ENCODE peak calls at places on chromosomes 2 and 18, in four cellular contexts. F, E, J and X are unnamed samples.

GRCh38 chr18:50315100-50315871 is 27.8 kb upstream of the CXXC1 start:
- DNase-seq in F (no peak), E (no peak), J (no peak), X (no peak)

GRCh38 chr18:59546164-59546563 is 151.1 kb downstream of the CCBE1 start:
- DNase-seq in F (no peak), E (no peak), J (no peak), X (peak)

GRCh38 chr18:45110577-45111506 is 430.2 kb downstream of the SETBP1 start:
- DNase-seq in F (no peak), E (no peak), J (no peak), X (no peak)

GRCh38 chr2:127163922-127164321 is 56.2 kb downstream of the CYP27C1 start:
- DNase-seq in F (no peak), E (no peak), J (no peak), X (no peak)

GRCh38 chr2:214810670-214811069 is 1.2 kb upstream of the BARD1 start:
- DNase-seq in F (no peak), E (no peak), J (no peak), X (no peak)

GRCh38 chr18:79200546-79201268 is 131.5 kb downstream of the ATP9B start:
- DNase-seq in F (no peak), E (no peak), J (no peak), X (no peak)

GRCh38 chr2:233449921-233450853 is 95.9 kb downstream of the DGKD start:
- DNase-seq in F (no peak), E (peak), J (no peak), X (no peak)

GRCh38 chr2:65061910-65062339 is 5.7 kb downstream of the CEP68 start:
- DNase-seq in F (no peak), E (no peak), J (no peak), X (no peak)

GRCh38 chr2:44120428-44120827 is 48.2 kb upstream of the PPM1B start:
- DNase-seq in F (no peak), E (no peak), J (no peak), X (peak)